ENCODE peak calls at places on chromosomes 16 and 17, in five cellular contexts. J is NCI-H345, S is type B pancreatic cell, B is left ventricle myocardium inferior, Z is kidney glomerular epithelial cell. K is an unnamed sample.

GRCh38 chr16:50202926-50203624 is 50.0 kb downstream of the TENT4B start:
- DNase-seq in Z (peak; percentile 88), S (no peak), B (no peak), J (no peak), K (no peak)

GRCh38 chr16:56647641-56648431 is 3.9 kb upstream of the MT1B start:
- DNase-seq in J (no peak), S (no peak), B (no peak), Z (no peak), K (no peak)

GRCh38 chr17:21452377-21453143 is 76.4 kb downstream of the KCNJ12 start:
- DNase-seq in S (no peak), Z (peak; percentile 42), J (no peak), B (peak; percentile 49), K (no peak)

GRCh38 chr16:57314161-57314785 is 29.8 kb upstream of the PLLP start:
- DNase-seq in B (no peak), J (no peak), Z (peak; percentile 27), S (peak; percentile 15), K (peak; percentile 89)

GRCh38 chr16:69143116-69143515 is 10.7 kb downstream of the UTP4 start:
- DNase-seq in Z (no peak), B (no peak), J (no peak), S (no peak), K (no peak)

GRCh38 chr16:66576306-66576705 is 3.0 kb upstream of the CMTM2 start:
- DNase-seq in J (no peak), S (no peak), B (no peak), Z (no peak), K (no peak)

GRCh38 chr17:5234645-5235576 is at the start of gene SCIMP:
- DNase-seq in S (no peak), Z (no peak), J (no peak), B (peak; percentile 23), K (no peak)

GRCh38 chr16:66660422-66661209 is 35.9 kb downstream of the CMTM4 start:
- DNase-seq in J (no peak), Z (peak; percentile 95), B (peak; percentile 60), S (no peak), K (no peak)

GRCh38 chr16:78926723-78927200 is 673.8 kb downstream of the MAF start:
- DNase-seq in S (no peak), B (no peak), J (peak; percentile 83), Z (no peak), K (no peak)

GRCh38 chr16:11359370-11359769 is 14.1 kb downstream of the RMI2 start:
- DNase-seq in B (no peak), S (no peak), Z (peak; percentile 50), J (no peak), K (no peak)

GRCh38 chr17:70791748-70792443 is 622.6 kb downstream of the KCNJ2 start:
- DNase-seq in B (no peak), Z (no peak), S (no peak), J (no peak), K (no peak)